ENCODE peak calls at places on chromosomes 2 and 18, in five cellular contexts. P is stimulated activated CD8-positive, alpha-beta memory T cell treated with anti-CD3 and anti-CD28 coated beads, Interleukin-15, amount 100 ng/mL, for 4 hours; U is psoas muscle; Z is thoracic aorta; K is ovary. A is an unnamed sample.

GRCh38 chr2:232795920-232796319 is 19.6 kb upstream of the KCNJ13 start:
- DNase-seq in Z (no peak), U (no peak), P (no peak), K (no peak), A (no peak)

GRCh38 chr18:10526211-10526949 is 553 bp downstream of the NAPG start:
- DNase-seq in K (peak), Z (no peak), U (peak), P (peak), A (peak)

GRCh38 chr18:11121426-11121825 is 27.9 kb downstream of the PIEZO2 start:
- DNase-seq in K (no peak), Z (no peak), P (no peak), U (no peak), A (no peak)

GRCh38 chr2:191366199-191366598 is 121.0 kb downstream of the MYO1B start:
- DNase-seq in U (no peak), K (no peak), P (no peak), Z (no peak), A (no peak)

GRCh38 chr2:225002039-225002655 is 40.1 kb downstream of the DOCK10 start:
- DNase-seq in K (no peak), Z (peak), U (no peak), P (peak), A (peak)

GRCh38 chr2:96954490-96954846 is 31.9 kb downstream of the FAM178B start:
- DNase-seq in Z (no peak), K (no peak), P (no peak), U (no peak), A (no peak)

GRCh38 chr18:26978812-26979341 is 113.4 kb upstream of the AQP4 start:
- DNase-seq in P (no peak), Z (no peak), K (no peak), U (no peak), A (no peak)

GRCh38 chr2:216925632-216926366 is 65.9 kb upstream of the TNP1 start:
- DNase-seq in P (no peak), K (no peak), Z (no peak), U (no peak), A (no peak)

GRCh38 chr2:240988146-240988545 is 10.3 kb upstream of the SNED1 start:
- DNase-seq in Z (no peak), P (no peak), U (peak), K (peak), A (no peak)

GRCh38 chr2:37653805-37654378 is 17.6 kb downstream of the CDC42EP3 start:
- DNase-seq in K (no peak), U (peak), P (no peak), Z (no peak), A (peak)

GRCh38 chr2:129015886-129016285 is 697.2 kb upstream of the HS6ST1 start:
- DNase-seq in P (no peak), K (no peak), U (no peak), Z (no peak), A (no peak)

GRCh38 chr2:237344972-237345870 is 68.7 kb downstream of the COL6A3 start:
- DNase-seq in U (no peak), K (no peak), Z (no peak), P (no peak), A (no peak)